ENCODE peak calls at places on chromosome 1, in eight cellular contexts. F is AG04450, U is GM23248, G is mucosa of gallbladder, S is spleen, K is COR-L47, P is H7, C is left colon. D is an unnamed sample.

GRCh38 chr1:14539953-14540563 is 58.4 kb upstream of the KAZN start:
- DNase-seq in F (no peak), U (no peak), G (no peak), S (no peak), K (no peak), P (no peak), C (no peak), D (no peak)

GRCh38 chr1:192768463-192768862 is 40.4 kb upstream of the RGS2 start:
- DNase-seq in F (no peak), U (no peak), G (no peak), S (no peak), K (no peak), P (no peak), C (no peak), D (no peak)

GRCh38 chr1:98429851-98430496 is 231.5 kb upstream of the SNX7 start:
- DNase-seq in F (no peak), U (no peak), G (peak), S (no peak), K (peak), P (peak), C (peak), D (no peak)

GRCh38 chr1:72283204-72284083 is 1.1 kb upstream of the NEGR1 start:
- DNase-seq in F (peak), U (peak), G (peak), S (peak), K (peak), P (peak), C (peak), D (no peak)

GRCh38 chr1:187443939-187444338 is 615.2 kb downstream of the PLA2G4A start:
- DNase-seq in F (no peak), U (no peak), G (no peak), S (no peak), K (no peak), P (peak), C (no peak), D (no peak)

GRCh38 chr1:16184557-16185303 is 27.7 kb downstream of the ARHGEF19 start:
- DNase-seq in F (no peak), U (no peak), G (no peak), S (no peak), K (no peak), P (peak), C (no peak), D (no peak)

GRCh38 chr1:226870026-226870322 is 442 bp upstream of the PSEN2 start:
- DNase-seq in F (no peak), U (no peak), G (no peak), S (no peak), K (no peak), P (no peak), C (no peak), D (no peak)

GRCh38 chr1:33137800-33138199 is 44.0 kb downstream of the TRIM62 start:
- DNase-seq in F (no peak), U (peak), G (no peak), S (no peak), K (peak), P (peak), C (peak), D (no peak)

GRCh38 chr1:51907079-51907702 is 28.7 kb upstream of the NRDC start:
- DNase-seq in F (no peak), U (peak), G (no peak), S (no peak), K (no peak), P (no peak), C (no peak), D (no peak)

GRCh38 chr1:233575450-233575849 is 38.5 kb upstream of the KCNK1 start:
- DNase-seq in F (no peak), U (no peak), G (no peak), S (no peak), K (no peak), P (no peak), C (no peak), D (no peak)

GRCh38 chr1:158527190-158527815 is 26.9 kb downstream of the OR6Y1 start:
- DNase-seq in F (peak), U (peak), G (no peak), S (no peak), K (no peak), P (peak), C (no peak), D (no peak)